ENCODE peak calls at places on chromosomes 6 and 20, in seven cellular contexts. I, K, Y, R, U, S and N are unnamed samples.

GRCh38 chr6:115302731-115303130 is 758.0 kb downstream of the FRK start:
- DNase-seq in S (no peak), I (no peak), Y (no peak), R (no peak), U (no peak), K (no peak), N (no peak)

GRCh38 chr6:73180718-73181619 is 44.3 kb downstream of the KHDC1L start:
- DNase-seq in R (peak; percentile 33), I (no peak), K (no peak), S (peak; percentile 47), Y (no peak), U (peak; percentile 84), N (peak; percentile 39)

GRCh38 chr20:52972965-52973819 is 1.0 kb downstream of the TSHZ2 start:
- DNase-seq in Y (peak; percentile 38), S (no peak), R (no peak), K (peak; percentile 47), I (peak; percentile 67), U (no peak), N (no peak)

GRCh38 chr6:93819189-93819588 is 399.8 kb upstream of the EPHA7 start:
- DNase-seq in U (no peak), K (no peak), S (no peak), R (no peak), I (no peak), Y (no peak), N (no peak)

GRCh38 chr6:129289442-129289841 is 406.5 kb downstream of the LAMA2 start:
- DNase-seq in R (no peak), U (no peak), K (no peak), S (no peak), I (no peak), Y (no peak), N (no peak)

GRCh38 chr6:140670013-140670412 is 1295.6 kb upstream of the CITED2 start:
- DNase-seq in Y (no peak), R (no peak), I (no peak), U (peak; percentile 58), S (no peak), K (no peak), N (no peak)

GRCh38 chr6:140281236-140281635 is 906.8 kb upstream of the CITED2 start:
- DNase-seq in U (peak; percentile 42), K (no peak), R (no peak), I (no peak), Y (no peak), S (no peak), N (no peak)

GRCh38 chr6:9455794-9456193 is 959.1 kb downstream of the TFAP2A start:
- DNase-seq in R (no peak), U (no peak), I (no peak), S (no peak), K (no peak), Y (no peak), N (no peak)

GRCh38 chr6:37324131-37325033 is 29.4 kb upstream of the RNF8 start:
- DNase-seq in U (peak; percentile 70), K (no peak), Y (no peak), S (no peak), I (no peak), R (peak; percentile 58), N (peak; percentile 28)

GRCh38 chr6:111777357-111777756 is 95.9 kb downstream of the FYN start:
- DNase-seq in Y (no peak), U (no peak), R (no peak), S (peak; percentile 28), K (no peak), I (no peak), N (no peak)

GRCh38 chr6:57216235-57217101 is 5.6 kb downstream of the RAB23 start:
- DNase-seq in S (no peak), I (no peak), K (no peak), U (peak; percentile 28), R (no peak), Y (peak; percentile 46), N (no peak)

GRCh38 chr6:155050311-155050710 is 55.2 kb downstream of the TIAM2 start:
- DNase-seq in R (no peak), U (peak; percentile 47), I (no peak), K (no peak), Y (no peak), S (no peak), N (no peak)

GRCh38 chr6:13487122-13488014 is at the start of gene GFOD1:
- DNase-seq in S (peak; percentile 88), Y (peak; percentile 78), R (peak; percentile 96), I (peak; percentile 85), U (peak; percentile 78), K (peak; percentile 94), N (peak; percentile 42)

GRCh38 chr6:110325197-110325596 is 33.0 kb downstream of the METTL24 start:
- DNase-seq in K (no peak), S (no peak), R (no peak), Y (peak; percentile 42), I (no peak), U (peak; percentile 85), N (no peak)

GRCh38 chr20:21352703-21353102 is 44.6 kb downstream of the NKX2-4 start:
- DNase-seq in I (no peak), Y (no peak), K (no peak), S (no peak), U (peak; percentile 78), R (no peak), N (no peak)

GRCh38 chr6:100462396-100462795 is 2.3 kb downstream of the SIM1 start:
- DNase-seq in U (no peak), R (no peak), S (no peak), K (no peak), Y (no peak), I (no peak), N (no peak)

GRCh38 chr6:29011276-29011734 is 6.2 kb upstream of the ZNF311 start:
- DNase-seq in S (peak; percentile 85), Y (peak; percentile 30), U (peak; percentile 51), K (no peak), I (peak; percentile 63), R (peak; percentile 59), N (no peak)

GRCh38 chr6:27591660-27592059 is 118.8 kb upstream of the ZNF184 start:
- DNase-seq in I (no peak), K (no peak), S (peak; percentile 69), Y (no peak), R (no peak), U (peak; percentile 52), N (no peak)

GRCh38 chr6:161128680-161129196 is 137.2 kb downstream of the MAP3K4 start:
- DNase-seq in U (peak; percentile 98), R (no peak), I (no peak), K (no peak), S (no peak), Y (no peak), N (peak; percentile 21)

GRCh38 chr6:156794963-156795362 is 17.8 kb downstream of the ARID1B start:
- DNase-seq in R (no peak), U (no peak), K (no peak), I (no peak), Y (no peak), S (no peak), N (no peak)

GRCh38 chr20:50919567-50919966 is 11.7 kb downstream of the ADNP start:
- DNase-seq in I (peak; percentile 57), U (peak; percentile 84), K (no peak), R (no peak), S (no peak), Y (peak; percentile 74), N (no peak)

GRCh38 chr6:21229061-21229460 is 364.5 kb upstream of the SOX4 start:
- DNase-seq in K (no peak), U (peak; percentile 16), R (no peak), I (no peak), S (no peak), Y (no peak), N (no peak)

GRCh38 chr6:128519132-128519930 is 1.1 kb downstream of the PTPRK start:
- DNase-seq in Y (peak; percentile 54), R (no peak), U (peak; percentile 45), K (peak; percentile 74), S (no peak), I (peak; percentile 66), N (no peak)

DNA sequence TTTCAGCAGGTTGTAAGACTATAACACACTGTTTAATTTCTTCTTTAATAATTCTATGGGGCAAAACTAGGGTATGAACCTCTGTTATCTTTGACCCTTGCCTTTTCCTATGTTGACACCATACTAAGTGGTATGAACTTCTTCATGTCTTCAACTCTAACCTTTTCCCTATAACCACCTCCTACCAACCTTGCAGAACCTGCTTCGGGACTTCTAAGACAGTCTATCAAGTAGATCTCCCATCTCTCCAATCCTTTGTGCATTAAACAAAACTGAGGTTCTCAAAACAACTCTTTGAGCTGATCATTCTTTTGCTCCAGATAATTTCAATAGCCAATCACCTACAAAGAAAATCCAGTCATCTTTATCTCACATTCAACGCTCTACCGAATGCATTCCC is 23.4 kb downstream of the SNAP91 start:
- DNase-seq in S (no peak), K (no peak), R (no peak), I (no peak), Y (no peak), U (no peak), N (no peak)
- TF ChIP-seq POLR2A in S (no peak), K (no peak), R (no peak), I (no peak), Y (no peak), U (no peak), N (no peak)

GRCh38 chr6:19205076-19205475 is 632.1 kb upstream of the ID4 start:
- DNase-seq in Y (no peak), U (no peak), R (no peak), K (peak; percentile 20), I (no peak), S (no peak), N (no peak)
- TF ChIP-seq POLR2A in Y (no peak), U (no peak), R (no peak), K (no peak), I (no peak), S (no peak), N (no peak)

DNA sequence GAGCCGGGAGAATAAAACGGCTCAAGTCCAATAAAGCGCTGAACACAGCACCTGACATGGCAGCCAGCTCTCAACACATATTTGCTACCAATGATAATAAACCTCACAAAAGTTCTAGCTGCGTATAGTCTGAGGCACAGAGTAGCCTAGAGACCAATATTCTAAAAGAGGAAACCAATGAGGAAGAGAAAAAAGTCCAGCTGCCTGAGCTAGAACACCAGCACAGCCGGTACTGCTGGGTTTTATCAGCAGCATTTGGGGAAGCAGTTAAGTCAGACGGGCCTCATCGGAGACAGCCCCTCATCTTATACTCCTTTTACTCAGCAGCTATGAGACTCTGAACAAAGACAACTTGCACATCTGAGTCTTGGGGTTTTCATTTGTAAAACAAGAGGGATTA is 2.4 kb upstream of the RTF2 start:
- DNase-seq in U (no peak), I (no peak), R (no peak), Y (no peak), K (no peak), S (no peak), N (no peak)
- TF ChIP-seq POLR2A in U (no peak), I (no peak), R (no peak), Y (no peak), K (no peak), S (no peak), N (no peak)

GRCh38 chr20:33835773-33836172 is 24.6 kb downstream of the CHMP4B start:
- DNase-seq in Y (peak; percentile 64), U (no peak), S (no peak), K (no peak), I (no peak), R (no peak), N (no peak)

GRCh38 chr20:33828912-33829560 is 17.9 kb downstream of the CHMP4B start:
- DNase-seq in K (no peak), Y (no peak), U (peak; percentile 33), I (no peak), S (no peak), R (no peak), N (no peak)

GRCh38 chr20:33829636-33830035 is 18.5 kb downstream of the CHMP4B start:
- DNase-seq in K (no peak), R (no peak), Y (no peak), S (peak; percentile 25), U (no peak), I (no peak), N (no peak)

GRCh38 chr20:33830371-33830770 is 19.2 kb downstream of the CHMP4B start:
- DNase-seq in I (no peak), S (peak; percentile 16), U (peak; percentile 46), R (no peak), Y (no peak), K (no peak), N (no peak)

GRCh38 chr20:33832113-33832853 is 21.1 kb downstream of the CHMP4B start:
- DNase-seq in U (peak; percentile 21), S (no peak), I (peak; percentile 47), K (peak; percentile 86), R (no peak), Y (no peak), N (no peak)
- TF ChIP-seq POLR2A in U (no peak), S (no peak), I (no peak), K (no peak), R (no peak), Y (no peak), N (no peak)